ENCODE peak calls at places on chromosomes 6 and 20, in eight cellular contexts. S is AG08395, V is lower lobe of right lung, C is GM12865, U is activated T-cell treated with anti-CD3 and anti-CD28 coated beads for 1 hour, H is LHCN-M2, T is ACHN, M is iris pigment epithelial cell. R is an unnamed sample.

GRCh38 chr6:158332237-158332636 is 20.0 kb downstream of the TULP4 start:
- DNase-seq in M (peak), S (no peak), H (no peak), C (no peak), V (no peak), T (no peak), U (no peak), R (no peak)

GRCh38 chr6:158073776-158074175 is 92.1 kb downstream of the SYNJ2 start:
- DNase-seq in S (no peak), H (no peak), V (no peak), U (no peak), C (no peak), T (no peak), M (no peak), R (no peak)

GRCh38 chr6:141199074-141199473 is 933.7 kb upstream of the GJE1 start:
- DNase-seq in V (no peak), S (no peak), U (no peak), T (no peak), M (peak), C (no peak), H (no peak), R (peak)

GRCh38 chr20:62473717-62474584 is 1.8 kb downstream of the GATA5 start:
- DNase-seq in C (no peak), S (no peak), U (no peak), T (no peak), V (no peak), M (no peak), H (no peak), R (no peak)

GRCh38 chr6:41502607-41503434 is 43.4 kb upstream of the FOXP4 start:
- DNase-seq in M (peak), H (no peak), U (no peak), S (no peak), T (no peak), V (peak), C (no peak), R (no peak)

GRCh38 chr6:33008944-33009861 is at the start of gene HLA-DOA:
- DNase-seq in T (no peak), C (peak), V (no peak), H (peak), U (peak), M (peak), S (peak), R (no peak)

GRCh38 chr6:166402582-166403277 is 20.0 kb upstream of the MPC1 start:
- DNase-seq in C (no peak), H (peak), T (no peak), S (peak), U (no peak), V (no peak), M (peak), R (no peak)

GRCh38 chr6:107132330-107132954 is 17.1 kb upstream of the BEND3 start:
- DNase-seq in U (peak), V (no peak), C (peak), M (peak), T (peak), S (no peak), H (peak), R (peak)

GRCh38 chr6:1474205-1474604 is 84.8 kb downstream of the FOXF2 start:
- DNase-seq in M (no peak), C (no peak), U (no peak), H (no peak), S (no peak), T (no peak), V (no peak), R (no peak)

GRCh38 chr6:19824058-19824807 is 12.9 kb upstream of the ID4 start:
- DNase-seq in T (no peak), S (peak), U (no peak), V (no peak), H (no peak), M (no peak), C (no peak), R (no peak)

GRCh38 chr6:56764081-56764566 is 121.4 kb upstream of the DST start:
- DNase-seq in S (peak), C (peak), M (peak), V (no peak), H (peak), U (no peak), T (peak), R (peak)

GRCh38 chr6:112735129-112735528 is 388.0 kb downstream of the RFPL4B start:
- DNase-seq in H (no peak), M (no peak), S (no peak), V (no peak), U (no peak), T (no peak), C (no peak), R (no peak)

GRCh38 chr6:46848684-46849360 is 55.6 kb downstream of the MEP1A start:
- DNase-seq in H (peak), M (peak), T (peak), U (peak), C (peak), S (peak), V (peak), R (peak)

GRCh38 chr20:50208085-50208491 is 17.5 kb downstream of the CEBPB start:
- DNase-seq in M (no peak), S (no peak), T (no peak), U (no peak), H (no peak), C (no peak), V (peak), R (no peak)

GRCh38 chr20:46582648-46583047 is 32.2 kb upstream of the OCSTAMP start:
- DNase-seq in H (no peak), C (no peak), T (no peak), U (no peak), M (no peak), V (no peak), S (no peak), R (no peak)

GRCh38 chr6:20178327-20178726 is 33.9 kb downstream of the MBOAT1 start:
- DNase-seq in V (no peak), S (no peak), U (no peak), M (no peak), H (no peak), C (no peak), T (no peak), R (no peak)

GRCh38 chr6:22631101-22631500 is 61.7 kb downstream of the HDGFL1 start:
- DNase-seq in C (peak), M (no peak), H (peak), T (no peak), U (no peak), V (no peak), S (no peak), R (no peak)

GRCh38 chr6:24229694-24230093 is 103.7 kb downstream of the NRSN1 start:
- DNase-seq in V (peak), T (no peak), C (no peak), H (no peak), U (no peak), S (no peak), M (no peak), R (no peak)

GRCh38 chr6:44128020-44128917 is 915 bp downstream of the TMEM63B start:
- DNase-seq in C (peak), T (peak), U (no peak), S (peak), V (peak), H (no peak), M (peak), R (peak)

GRCh38 chr6:167091149-167092107 is 31.5 kb upstream of the CCR6 start:
- DNase-seq in C (peak), U (no peak), H (no peak), S (no peak), T (no peak), M (no peak), V (no peak), R (no peak)

GRCh38 chr6:54717849-54718455 is 128.6 kb upstream of the FAM83B start:
- DNase-seq in C (peak), U (peak), H (peak), T (peak), M (peak), S (peak), V (no peak), R (peak)

GRCh38 chr20:9838378-9839295 is at the start of gene PAK5:
- DNase-seq in C (no peak), T (peak), U (no peak), S (no peak), M (peak), H (no peak), V (peak), R (no peak)

GRCh38 chr6:154134471-154135147 is 95.6 kb downstream of the OPRM1 start:
- DNase-seq in V (no peak), H (no peak), T (no peak), S (no peak), C (no peak), M (no peak), U (no peak), R (no peak)

GRCh38 chr20:35303735-35304431 is 11.7 kb upstream of the FAM83C start:
- DNase-seq in U (peak), C (peak), T (peak), H (peak), V (peak), M (peak), S (peak), R (peak)

GRCh38 chr6:64012351-64013060 is 376.9 kb downstream of the PHF3 start:
- DNase-seq in S (no peak), C (peak), U (no peak), M (peak), V (no peak), H (peak), T (peak), R (peak)

GRCh38 chr20:41406307-41406706 is 39.7 kb upstream of the EMILIN3 start:
- DNase-seq in M (no peak), T (no peak), S (no peak), H (no peak), V (no peak), C (no peak), U (no peak), R (no peak)

GRCh38 chr6:141677598-141678211 is 455.0 kb upstream of the GJE1 start:
- DNase-seq in S (peak), T (peak), C (peak), M (peak), V (no peak), U (no peak), H (peak), R (peak)

GRCh38 chr20:63502671-63503172 is 3.8 kb upstream of the EEF1A2 start:
- DNase-seq in U (no peak), S (no peak), T (no peak), H (no peak), V (peak), C (no peak), M (no peak), R (no peak)

GRCh38 chr6:15621203-15622044 is 41.4 kb downstream of the DTNBP1 start:
- DNase-seq in U (no peak), V (peak), C (peak), H (no peak), M (peak), T (peak), S (no peak), R (peak)

GRCh38 chr6:14743465-14744211 is 502.2 kb upstream of the JARID2 start:
- DNase-seq in H (peak), S (peak), V (peak), U (peak), M (peak), C (peak), T (peak), R (peak)

GRCh38 chr20:47396762-47397476 is 40.4 kb upstream of the ZMYND8 start:
- DNase-seq in M (peak), S (no peak), V (no peak), T (no peak), H (no peak), C (no peak), U (no peak), R (no peak)

GRCh38 chr20:3734111-3734843 is 1.8 kb downstream of the HSPA12B start:
- DNase-seq in T (no peak), C (no peak), V (peak), S (no peak), M (no peak), H (no peak), U (no peak), R (no peak)

GRCh38 chr6:24802271-24803059 is 3.7 kb upstream of the ARMH2 start:
- DNase-seq in M (no peak), T (no peak), V (no peak), S (peak), U (no peak), H (peak), C (no peak), R (no peak)

GRCh38 chr6:56595490-56596122 is 47.1 kb downstream of the DST start:
- DNase-seq in T (peak), M (peak), C (peak), V (no peak), H (peak), U (peak), S (peak), R (peak)

GRCh38 chr6:2895072-2895471 is 8.0 kb downstream of the SERPINB9 start:
- DNase-seq in S (no peak), H (no peak), M (no peak), T (no peak), V (no peak), U (no peak), C (no peak), R (no peak)

GRCh38 chr20:33871362-33871761 is 60.2 kb downstream of the CHMP4B start:
- DNase-seq in S (peak), T (no peak), H (no peak), C (no peak), U (no peak), M (no peak), V (no peak), R (no peak)

GRCh38 chr6:113350521-113350920 is 506.6 kb upstream of the MARCKS start:
- DNase-seq in T (no peak), S (no peak), C (no peak), V (no peak), H (peak), U (no peak), M (peak), R (no peak)

GRCh38 chr6:141848029-141848890 is 284.5 kb upstream of the GJE1 start:
- DNase-seq in S (no peak), C (no peak), H (peak), V (no peak), T (no peak), M (peak), U (no peak), R (peak)

GRCh38 chr6:87210979-87211378 is 55.6 kb downstream of the ZNF292 start:
- DNase-seq in C (peak), M (no peak), H (peak), V (no peak), T (no peak), S (no peak), U (no peak), R (no peak)

R was measured in HCEC 1CT.